ENCODE peak calls at places on chromosomes 12 and 14, in nine cellular contexts. A is stimulated activated effector memory CD8-positive, alpha-beta T cell treated with anti-CD3 and anti-CD28 coated beads, Interleukin-12 subunit alpha, Interleukin-12 subunit beta, amount 100 ng/mL, for 72 hours; B is HCEC 1CT; O is SHP77; S is AG04449; H is stimulated activated CD4-positive, alpha-beta T cell treated with anti-CD3 and anti-CD28 coated beads, Interleukin-2, amount 100 ng/mL, for 24 hours; G is naive thymus-derived CD8-positive, alpha-beta T cell; X is A549; F is AG09309. I is an unnamed sample.

GRCh38 chr12:72271401-72271740 is 799 bp upstream of the TRHDE start:
- DNase-seq in A (no peak), B (no peak), O (peak), S (no peak), H (no peak), G (no peak), X (no peak), F (no peak), I (no peak)

GRCh38 chr14:92439551-92440344 is 73.8 kb upstream of the RIN3 start:
- DNase-seq in A (no peak), B (no peak), O (no peak), S (no peak), H (no peak), G (no peak), X (no peak), F (no peak), I (no peak)

GRCh38 chr12:131057211-131057721 is 103.6 kb downstream of the ADGRD1 start:
- DNase-seq in A (no peak), B (no peak), O (no peak), S (no peak), H (no peak), G (no peak), X (no peak), F (no peak), I (no peak)

GRCh38 chr12:129887047-129887568 is 16.7 kb downstream of the TMEM132D start:
- DNase-seq in A (no peak), B (no peak), O (peak), S (no peak), H (no peak), G (no peak), X (no peak), F (no peak), I (no peak)

GRCh38 chr12:18183141-18183540 is 78.2 kb upstream of the PIK3C2G start:
- DNase-seq in A (no peak), B (no peak), O (no peak), S (no peak), H (no peak), G (no peak), X (no peak), F (no peak), I (no peak)

GRCh38 chr12:120231316-120232011 is 30.6 kb upstream of the RPLP0 start:
- DNase-seq in A (peak), B (peak), O (no peak), S (peak), H (peak), G (peak), X (peak), F (peak), I (peak)

GRCh38 chr12:56676851-56677601 is 11.1 kb downstream of the PTGES3 start:
- DNase-seq in A (no peak), B (no peak), O (no peak), S (no peak), H (no peak), G (no peak), X (no peak), F (no peak), I (no peak)

GRCh38 chr12:96130396-96131059 is 63.6 kb upstream of the ELK3 start:
- DNase-seq in A (no peak), B (no peak), O (no peak), S (no peak), H (no peak), G (no peak), X (no peak), F (no peak), I (no peak)

GRCh38 chr12:131442337-131442918 is 268.5 kb upstream of the SFSWAP start:
- DNase-seq in A (no peak), B (no peak), O (no peak), S (no peak), H (no peak), G (no peak), X (no peak), F (no peak), I (no peak)

GRCh38 chr12:21073822-21074460 is 57.1 kb upstream of the SLCO1B1 start:
- DNase-seq in A (no peak), B (no peak), O (no peak), S (peak), H (no peak), G (no peak), X (peak), F (peak), I (no peak)

GRCh38 chr14:85856430-85856829 is 326.5 kb downstream of the FLRT2 start:
- DNase-seq in A (no peak), B (peak), O (no peak), S (no peak), H (no peak), G (no peak), X (no peak), F (no peak), I (no peak)

GRCh38 chr12:3299929-3300832 is 190.8 kb upstream of the PRMT8 start:
- DNase-seq in A (peak), B (peak), O (peak), S (peak), H (peak), G (peak), X (peak), F (peak), I (peak)

GRCh38 chr12:120939523-120939922 is 35.4 kb upstream of the SPPL3 start:
- DNase-seq in A (no peak), B (no peak), O (no peak), S (no peak), H (no peak), G (no peak), X (no peak), F (no peak), I (no peak)

GRCh38 chr14:35949933-35950332 is 123.8 kb downstream of the BRMS1L start:
- DNase-seq in A (no peak), B (no peak), O (peak), S (no peak), H (no peak), G (no peak), X (peak), F (no peak), I (no peak)

I was measured in central memory CD8-positive, alpha-beta T cell.